ENCODE peak calls at places on chromosomes 12 and 14, in nine cellular contexts. V is Peyer's patch; D is right cardiac atrium; I is heart right ventricle; P is upper lobe of right lung; A is lung; M is trophoblast cell; B is CD8-positive, alpha-beta T cell; Y is thyroid gland. Q is an unnamed sample.

GRCh38 chr12:24562761-24563392 is 386.0 kb downstream of the BCAT1 start:
- DNase-seq in V (peak; percentile 54), D (peak; percentile 48), I (peak; percentile 8), P (peak; percentile 73), A (no peak), M (no peak), B (no peak), Y (peak; percentile 47), Q (no peak)

GRCh38 chr14:65321370-65321875 is 91.1 kb upstream of the FUT8 start:
- DNase-seq in V (no peak), D (no peak), I (no peak), P (no peak), A (no peak), M (peak; percentile 70), B (no peak), Y (no peak), Q (no peak)

GRCh38 chr14:63663428-63664142 is 21.9 kb upstream of the WDR89 start:
- DNase-seq in V (peak; percentile 59), D (no peak), I (no peak), P (no peak), A (no peak), M (peak; percentile 82), B (no peak), Y (no peak), Q (no peak)

GRCh38 chr14:57502581-57503254 is 9.1 kb upstream of the CCDC198 start:
- DNase-seq in V (no peak), D (peak; percentile 30), I (peak; percentile 10), P (no peak), A (no peak), M (no peak), B (no peak), Y (peak; percentile 9), Q (no peak)

GRCh38 chr12:77294016-77294415 is 228.6 kb upstream of the E2F7 start:
- DNase-seq in V (no peak), D (no peak), I (no peak), P (no peak), A (no peak), M (no peak), B (no peak), Y (no peak), Q (no peak)

GRCh38 chr14:74392616-74393570 is 33.1 kb downstream of the SYNDIG1L start:
- DNase-seq in V (no peak), D (no peak), I (no peak), P (no peak), A (no peak), M (peak; percentile 99), B (no peak), Y (no peak), Q (no peak)

GRCh38 chr12:128942960-128943477 is 89.7 kb downstream of the GLT1D1 start:
- DNase-seq in V (no peak), D (no peak), I (no peak), P (no peak), A (no peak), M (no peak), B (no peak), Y (no peak), Q (no peak)

GRCh38 chr14:38469156-38469555 is 213.3 kb upstream of the CLEC14A start:
- DNase-seq in V (no peak), D (no peak), I (no peak), P (no peak), A (no peak), M (no peak), B (no peak), Y (no peak), Q (no peak)

GRCh38 chr12:6946033-6946919 is 2.5 kb downstream of the C12orf57 start:
- DNase-seq in V (peak; percentile 96), D (peak; percentile 57), I (no peak), P (peak; percentile 97), A (peak; percentile 93), M (peak; percentile 98), B (peak; percentile 67), Y (peak; percentile 99), Q (peak; percentile 65)

GRCh38 chr12:114213055-114213561 is 192.8 kb downstream of the TBX5 start:
- DNase-seq in V (no peak), D (no peak), I (peak; percentile 39), P (no peak), A (no peak), M (no peak), B (no peak), Y (no peak), Q (no peak)

GRCh38 chr12:55188974-55189556 is 31.8 kb upstream of the OR10A7 start:
- DNase-seq in V (no peak), D (no peak), I (peak; percentile 49), P (no peak), A (peak; percentile 47), M (peak; percentile 54), B (peak; percentile 35), Y (no peak), Q (peak; percentile 6)

GRCh38 chr12:109678732-109679131 is 34.9 kb upstream of the FAM222A start:
- DNase-seq in V (no peak), D (no peak), I (no peak), P (no peak), A (no peak), M (no peak), B (no peak), Y (no peak), Q (no peak)

GRCh38 chr14:67335781-67336180 is 23.8 kb downstream of the ATP6V1D start:
- DNase-seq in V (no peak), D (no peak), I (no peak), P (no peak), A (no peak), M (no peak), B (no peak), Y (no peak), Q (no peak)

GRCh38 chr12:51863921-51864700 is 15.6 kb upstream of the FIGNL2 start:
- DNase-seq in V (no peak), D (no peak), I (no peak), P (peak; percentile 60), A (no peak), M (no peak), B (no peak), Y (no peak), Q (no peak)

GRCh38 chr14:53683229-53683628 is 273.4 kb downstream of the BMP4 start:
- DNase-seq in V (no peak), D (no peak), I (no peak), P (no peak), A (no peak), M (no peak), B (no peak), Y (no peak), Q (no peak)

GRCh38 chr12:127389923-127390322 is 877.0 kb upstream of the TMEM132C start:
- DNase-seq in V (no peak), D (no peak), I (no peak), P (no peak), A (no peak), M (no peak), B (no peak), Y (no peak), Q (no peak)

GRCh38 chr12:77932216-77932615 is 101.5 kb downstream of the NAV3 start:
- DNase-seq in V (no peak), D (no peak), I (no peak), P (no peak), A (no peak), M (no peak), B (no peak), Y (no peak), Q (no peak)

GRCh38 chr12:48092606-48093005 is 13.3 kb downstream of the SENP1 start:
- DNase-seq in V (no peak), D (no peak), I (no peak), P (no peak), A (no peak), M (no peak), B (no peak), Y (no peak), Q (no peak)

DNA sequence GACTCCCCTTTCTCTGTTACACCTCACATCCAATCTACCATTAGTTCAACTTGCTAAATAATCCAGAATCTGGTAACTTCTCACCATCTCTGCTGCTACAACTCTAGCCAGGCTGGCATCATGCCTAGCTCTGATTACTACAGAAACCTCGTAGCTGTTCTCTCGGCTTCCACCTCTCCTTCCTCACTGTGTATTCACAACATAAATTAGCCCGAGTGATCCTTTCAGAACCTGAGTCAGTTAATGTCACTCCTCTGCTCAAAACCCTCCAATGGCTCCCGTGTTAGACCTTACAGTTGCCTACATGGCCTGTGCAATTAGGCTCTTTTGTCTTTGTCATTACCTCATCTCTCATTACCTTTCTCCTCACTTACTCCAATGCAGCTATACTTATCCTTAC is 139.4 kb downstream of the PDE3A start:
- DNase-seq in V (no peak), D (peak; percentile 21), I (no peak), P (no peak), A (no peak), M (no peak), B (no peak), Y (no peak), Q (no peak)
- H3K27ac ChIP-seq in V (no peak overlapping the region), D (peak overlapping the region; percentile 17), I (peak overlapping the region; percentile 25), P (no peak overlapping the region), A (peak overlapping the region; percentile 27), M (no peak overlapping the region), B (no peak overlapping the region), Y (no peak overlapping the region), Q (no peak overlapping the region)

GRCh38 chr12:12872934-12873275 is 18.5 kb upstream of the GPRC5A start:
- DNase-seq in V (no peak), D (no peak), I (no peak), P (no peak), A (no peak), M (peak; percentile 65), B (no peak), Y (no peak), Q (no peak)
- H3K4me3 ChIP-seq in V (no peak overlapping the region), D (no peak overlapping the region), I (no peak overlapping the region), P (no peak overlapping the region), A (no peak overlapping the region), M (no peak overlapping the region), B (no peak overlapping the region), Y (no peak overlapping the region), Q (no peak overlapping the region)

GRCh38 chr14:35333797-35334743 is 41.9 kb downstream of the PSMA6 start:
- DNase-seq in V (no peak), D (no peak), I (no peak), P (no peak), A (no peak), M (no peak), B (peak; percentile 31), Y (no peak), Q (no peak)
- H3K27ac ChIP-seq in V (peak overlapping the region; percentile 94), D (no peak overlapping the region), I (peak overlapping the region; percentile 91), P (peak overlapping the region; percentile 94), A (no peak overlapping the region), M (peak overlapping the region; percentile 96), B (peak overlapping the region; percentile 40), Y (peak overlapping the region; percentile 90), Q (peak overlapping the region; percentile 57)

DNA sequence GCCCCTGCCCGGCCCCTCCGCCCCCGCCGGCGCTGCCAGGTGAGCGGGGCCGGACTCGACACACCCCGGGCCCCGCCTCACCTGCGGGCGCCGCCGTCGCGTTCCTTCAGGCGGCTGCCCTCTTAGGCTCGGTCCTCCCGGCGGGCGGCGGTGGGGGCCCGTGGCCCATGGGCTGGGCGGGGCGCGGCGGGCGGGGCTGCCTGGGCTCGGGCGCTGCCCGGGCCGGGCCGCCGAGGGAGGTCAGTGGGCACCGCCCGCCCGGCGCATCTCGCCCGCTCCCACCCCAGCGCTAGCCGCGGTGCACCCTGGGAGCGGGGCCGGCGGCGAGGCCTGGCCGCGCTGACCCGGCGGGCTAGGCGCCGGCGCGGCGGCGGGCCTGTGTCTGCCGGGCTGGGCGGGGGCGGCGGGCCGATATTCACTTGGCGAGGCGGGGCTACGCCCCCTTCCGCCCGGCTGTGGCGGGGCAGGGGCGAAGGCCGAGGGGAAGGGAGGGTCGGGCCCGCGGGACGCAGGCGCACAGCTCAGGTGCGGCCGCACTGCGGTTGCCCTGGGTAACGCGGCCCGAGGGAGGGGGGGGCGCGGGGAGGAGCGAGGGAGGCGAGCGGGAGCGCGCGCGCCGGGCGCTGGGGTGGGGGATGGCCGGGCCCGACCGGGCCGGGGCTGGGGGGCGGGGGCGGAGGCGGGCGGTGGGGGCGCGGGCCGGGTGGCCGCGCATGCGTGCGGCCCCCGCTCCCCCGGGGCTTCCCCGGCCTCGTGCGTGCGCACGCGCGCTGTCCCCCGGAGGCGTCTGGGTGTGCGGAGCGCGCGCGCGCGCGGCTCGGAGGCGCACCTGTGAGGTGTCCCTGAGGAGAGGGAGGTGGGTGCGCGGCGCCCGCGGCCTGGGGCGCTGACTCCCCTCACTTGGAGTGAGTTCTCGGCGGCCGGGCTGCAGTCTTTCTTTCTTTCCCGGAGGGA is at the start of the genes CCDC92 and ZNF664:
- DNase-seq in V (peak; percentile 98), D (peak; percentile 92), I (peak; percentile 92), P (peak; percentile 97), A (peak; percentile 92), M (peak; percentile 88), B (peak; percentile 94), Y (peak; percentile 96), Q (peak; percentile 91)
- H3K4me3 ChIP-seq in V (peak within 1 kb of the TSS; percentile 68), D (peak within 1 kb of the TSS; percentile 97), I (peak within 1 kb of the TSS; percentile 84), P (peak within 1 kb of the TSS; percentile 78), A (peak within 1 kb of the TSS; percentile 74), M (peak within 1 kb of the TSS; percentile 85), B (peak within 1 kb of the TSS; percentile 63), Y (peak within 1 kb of the TSS; percentile 56), Q (peak within 1 kb of the TSS; percentile 60)

Q was measured in CD8-positive, alpha-beta memory T cell.